ENCODE peak calls at places on chromosome 17, in seven cellular contexts. One of them, this sample, is unnamed.
A peak's percentile ranks its signal among the peaks of the same experiment; 100 is the strongest.

GRCh38 chr17:62572488-62573469 is 54.7 kb upstream of the MRC2 start:
- DNase-seq in body of pancreas: no peak
- DNase-seq in A549: no peak
- DNase-seq in tibial nerve: no peak
- DNase-seq in prostate gland: no peak
- DNase-seq in GM12892: no peak
- DNase-seq in GM12891: no peak
- DNase-seq in this sample: no peak

GRCh38 chr17:55676274-55676673 is 46.4 kb downstream of the TMEM100 start:
- DNase-seq in body of pancreas: no peak
- DNase-seq in A549: no peak
- DNase-seq in tibial nerve: no peak
- DNase-seq in prostate gland: no peak
- DNase-seq in GM12892: no peak
- DNase-seq in GM12891: no peak
- DNase-seq in this sample: no peak

GRCh38 chr17:72110231-72110952 is 10.4 kb upstream of the SOX9 start:
- DNase-seq in body of pancreas: no peak
- DNase-seq in A549: no peak
- DNase-seq in tibial nerve: no peak
- DNase-seq in prostate gland: no peak
- DNase-seq in GM12892: no peak
- DNase-seq in GM12891: no peak
- DNase-seq in this sample: no peak

GRCh38 chr17:57477483-57478357 is 221.4 kb downstream of the MSI2 start:
- DNase-seq in body of pancreas: no peak
- DNase-seq in A549: no peak
- DNase-seq in tibial nerve: no peak
- DNase-seq in prostate gland: no peak
- DNase-seq in GM12892: no peak
- DNase-seq in GM12891: no peak
- DNase-seq in this sample: no peak

GRCh38 chr17:33163827-33164555 is 129.1 kb downstream of the ASIC2 start:
- DNase-seq in body of pancreas: no peak
- DNase-seq in A549: no peak
- DNase-seq in tibial nerve: no peak
- DNase-seq in prostate gland: no peak
- DNase-seq in GM12892: no peak
- DNase-seq in GM12891: no peak
- DNase-seq in this sample: no peak

GRCh38 chr17:19242323-19242722 is 5.2 kb downstream of the EPN2 start:
- DNase-seq in body of pancreas: no peak
- DNase-seq in A549: no peak
- DNase-seq in tibial nerve: no peak
- DNase-seq in prostate gland: no peak
- DNase-seq in GM12892: no peak
- DNase-seq in GM12891: no peak
- DNase-seq in this sample: no peak

GRCh38 chr17:75615301-75615700 is 17.9 kb upstream of the SMIM5 start:
- DNase-seq in body of pancreas: no peak
- DNase-seq in A549: no peak
- DNase-seq in tibial nerve: no peak
- DNase-seq in prostate gland: no peak
- DNase-seq in GM12892: no peak
- DNase-seq in GM12891: no peak
- DNase-seq in this sample: no peak

GRCh38 chr17:78844301-78845005 is 3.8 kb upstream of the USP36 start:
- DNase-seq in body of pancreas: no peak
- DNase-seq in A549: no peak
- DNase-seq in tibial nerve: no peak
- DNase-seq in prostate gland: no peak
- DNase-seq in GM12892: no peak
- DNase-seq in GM12891: no peak
- DNase-seq in this sample: peak; percentile 51

GRCh38 chr17:37746617-37747016 is 1.8 kb upstream of the HNF1B start:
- DNase-seq in body of pancreas: no peak
- DNase-seq in A549: no peak
- DNase-seq in tibial nerve: no peak
- DNase-seq in prostate gland: no peak
- DNase-seq in GM12892: no peak
- DNase-seq in GM12891: no peak
- DNase-seq in this sample: no peak

GRCh38 chr17:37745801-37746426 is 1.1 kb upstream of the HNF1B start:
- DNase-seq in body of pancreas: peak; percentile 49
- DNase-seq in A549: no peak
- DNase-seq in tibial nerve: no peak
- DNase-seq in prostate gland: no peak
- DNase-seq in GM12892: no peak
- DNase-seq in GM12891: no peak
- DNase-seq in this sample: no peak

GRCh38 chr17:37744633-37744927 is 279 bp downstream of the HNF1B start:
- DNase-seq in body of pancreas: no peak
- DNase-seq in A549: peak; percentile 73
- DNase-seq in tibial nerve: no peak
- DNase-seq in prostate gland: no peak
- DNase-seq in GM12892: no peak
- DNase-seq in GM12891: no peak
- DNase-seq in this sample: no peak

GRCh38 chr17:37743875-37744632 is 805 bp downstream of the HNF1B start:
- DNase-seq in body of pancreas: peak; percentile 45
- DNase-seq in A549: peak; percentile 82
- DNase-seq in tibial nerve: no peak
- DNase-seq in prostate gland: peak; percentile 53
- DNase-seq in GM12892: no peak
- DNase-seq in GM12891: no peak
- DNase-seq in this sample: no peak

DNA sequence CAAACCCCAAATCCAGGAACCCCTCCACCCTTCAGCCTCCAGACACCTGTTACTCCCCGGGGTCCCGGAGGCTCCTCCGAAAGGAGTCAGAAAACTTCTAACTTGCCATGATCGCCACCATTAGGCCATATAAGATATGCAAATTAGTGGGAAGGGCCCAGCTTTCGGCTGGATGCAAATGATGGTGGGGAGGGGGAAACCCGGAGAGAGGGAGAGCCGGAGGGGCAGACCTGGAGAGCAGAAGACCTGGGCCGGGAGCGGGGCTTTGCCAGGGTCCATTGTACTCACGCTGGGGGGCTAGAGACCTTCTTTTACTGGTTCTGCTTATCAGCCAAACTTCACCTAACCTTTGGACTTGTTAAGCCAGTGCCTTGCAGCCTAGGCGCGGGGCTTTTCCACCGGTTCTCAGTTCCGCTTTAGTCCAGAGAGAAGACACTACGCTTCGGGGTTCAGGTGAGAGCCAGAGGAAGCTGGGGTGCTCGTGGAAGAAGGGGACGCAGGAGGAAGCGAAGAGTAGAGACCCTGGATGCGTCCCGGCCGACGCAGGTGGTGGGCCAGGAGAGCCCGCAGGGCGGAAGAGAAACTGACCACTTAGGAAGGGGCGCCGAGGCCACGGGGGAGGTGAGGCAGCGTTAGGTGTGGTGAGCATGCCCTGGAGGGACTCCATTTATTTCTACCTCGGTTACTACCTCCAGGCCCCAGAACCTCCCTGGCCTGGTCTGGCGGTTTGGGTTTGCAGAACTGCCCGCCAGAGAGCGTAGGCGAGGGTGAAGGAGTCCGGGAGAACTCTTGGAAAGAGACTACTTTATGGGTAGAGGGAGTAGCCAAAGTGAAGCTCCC is at the start of gene HNF1B:
- DNase-seq in body of pancreas: peak; percentile 81
- DNase-seq in A549: peak; percentile 68
- DNase-seq in tibial nerve: no peak
- DNase-seq in prostate gland: peak; percentile 74
- DNase-seq in GM12892: peak; percentile 64
- DNase-seq in GM12891: peak; percentile 57
- DNase-seq in this sample: no peak
- TF ChIP-seq POLR2A in body of pancreas: peak; percentile 45
- TF ChIP-seq POLR2A in A549: peak; percentile 60
- TF ChIP-seq POLR2A in tibial nerve: no peak
- TF ChIP-seq POLR2A in prostate gland: peak; percentile 83
- TF ChIP-seq POLR2A in GM12892: peak; percentile 33
- TF ChIP-seq POLR2A in GM12891: no peak
- TF ChIP-seq POLR2A in this sample: no peak

GRCh38 chr17:44266402-44267164 is 1.4 kb downstream of the SLC4A1 start:
- DNase-seq in body of pancreas: no peak
- DNase-seq in A549: peak; percentile 45
- DNase-seq in tibial nerve: no peak
- DNase-seq in prostate gland: no peak
- DNase-seq in GM12892: no peak
- DNase-seq in GM12891: peak; percentile 32
- DNase-seq in this sample: no peak
- TF ChIP-seq POLR2A in body of pancreas: no peak
- TF ChIP-seq POLR2A in A549: no peak
- TF ChIP-seq POLR2A in tibial nerve: no peak
- TF ChIP-seq POLR2A in prostate gland: no peak
- TF ChIP-seq POLR2A in GM12892: no peak
- TF ChIP-seq POLR2A in GM12891: no peak
- TF ChIP-seq POLR2A in this sample: no peak

DNA sequence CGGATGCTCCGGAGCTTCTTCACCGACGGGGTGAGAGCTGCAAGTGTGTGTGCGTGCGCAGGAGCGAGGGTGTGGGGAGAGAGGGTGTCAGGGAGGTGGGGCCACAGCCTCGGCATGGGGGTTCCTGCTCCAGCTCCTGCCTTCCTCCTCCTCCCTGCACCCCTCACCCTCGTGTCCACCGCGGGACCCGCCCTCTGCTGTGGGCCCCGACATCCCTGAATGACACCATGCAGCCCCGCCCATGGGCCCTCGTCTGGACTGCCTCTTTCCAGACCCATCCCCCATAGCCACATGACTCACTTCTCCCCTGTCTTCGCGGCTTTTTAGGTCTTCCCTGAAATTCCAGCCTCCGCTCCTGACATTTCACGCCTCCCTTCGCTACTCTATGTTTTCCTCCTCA is 41.6 kb downstream of the ARHGAP23 start:
- DNase-seq in body of pancreas: no peak
- DNase-seq in A549: no peak
- DNase-seq in tibial nerve: no peak
- DNase-seq in prostate gland: no peak
- DNase-seq in GM12892: no peak
- DNase-seq in GM12891: no peak
- DNase-seq in this sample: no peak
- TF ChIP-seq POLR2A in body of pancreas: no peak
- TF ChIP-seq POLR2A in A549: no peak
- TF ChIP-seq POLR2A in tibial nerve: no peak
- TF ChIP-seq POLR2A in prostate gland: no peak
- TF ChIP-seq POLR2A in GM12892: no peak
- TF ChIP-seq POLR2A in GM12891: no peak
- TF ChIP-seq POLR2A in this sample: no peak

DNA sequence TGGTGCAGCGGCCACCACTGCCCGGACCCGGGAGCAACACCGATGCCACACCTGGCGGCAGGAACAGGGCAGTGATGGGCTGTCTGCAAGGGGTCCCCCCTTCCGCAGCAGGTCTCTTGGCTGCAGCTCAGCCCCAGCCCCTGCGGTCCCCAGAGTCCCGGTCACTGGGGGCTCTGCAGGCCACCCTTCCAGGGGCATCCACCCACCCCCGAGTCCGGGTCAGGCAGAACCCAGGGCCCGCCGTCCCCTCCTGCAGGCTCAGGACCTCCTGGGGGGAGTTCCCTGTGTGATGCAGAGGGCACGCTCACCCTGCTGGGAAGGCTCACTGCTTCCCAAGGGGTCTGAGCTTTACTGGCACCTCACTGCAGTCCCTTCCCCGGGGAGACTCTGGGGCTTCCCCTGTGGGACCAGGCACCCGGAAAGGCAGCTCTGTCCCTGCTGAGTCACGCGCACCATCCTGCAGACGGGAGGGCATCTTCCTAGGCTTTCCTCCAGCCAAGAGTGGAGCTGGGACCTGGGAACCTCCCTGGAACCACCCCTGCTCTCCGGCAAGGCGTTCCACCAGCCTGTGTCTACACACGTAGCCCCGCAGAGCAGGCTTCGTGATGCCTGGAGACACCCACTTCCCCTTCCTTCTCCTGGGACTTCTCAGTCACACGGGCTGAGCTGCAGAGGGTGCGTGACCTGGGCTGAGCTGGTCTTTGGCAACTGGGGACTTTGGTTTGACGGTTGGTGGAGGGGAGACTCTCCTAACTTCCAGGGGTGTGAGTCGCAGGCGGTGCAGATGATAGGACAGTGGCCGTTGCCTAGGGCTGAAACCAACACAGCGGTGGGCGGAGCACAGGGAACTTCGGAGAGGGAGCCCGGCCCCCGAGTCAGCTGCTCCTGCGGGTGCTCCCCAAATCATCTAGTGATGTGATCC is 23.4 kb downstream of the SLC25A10 start:
- DNase-seq in body of pancreas: peak; percentile 25
- DNase-seq in A549: no peak
- DNase-seq in tibial nerve: no peak
- DNase-seq in prostate gland: peak; percentile 49
- DNase-seq in GM12892: no peak
- DNase-seq in GM12891: no peak
- DNase-seq in this sample: peak; percentile 86
- TF ChIP-seq POLR2A in body of pancreas: no peak
- TF ChIP-seq POLR2A in A549: no peak
- TF ChIP-seq POLR2A in tibial nerve: no peak
- TF ChIP-seq POLR2A in prostate gland: peak; percentile 17
- TF ChIP-seq POLR2A in GM12892: no peak
- TF ChIP-seq POLR2A in GM12891: no peak
- TF ChIP-seq POLR2A in this sample: no peak

DNA sequence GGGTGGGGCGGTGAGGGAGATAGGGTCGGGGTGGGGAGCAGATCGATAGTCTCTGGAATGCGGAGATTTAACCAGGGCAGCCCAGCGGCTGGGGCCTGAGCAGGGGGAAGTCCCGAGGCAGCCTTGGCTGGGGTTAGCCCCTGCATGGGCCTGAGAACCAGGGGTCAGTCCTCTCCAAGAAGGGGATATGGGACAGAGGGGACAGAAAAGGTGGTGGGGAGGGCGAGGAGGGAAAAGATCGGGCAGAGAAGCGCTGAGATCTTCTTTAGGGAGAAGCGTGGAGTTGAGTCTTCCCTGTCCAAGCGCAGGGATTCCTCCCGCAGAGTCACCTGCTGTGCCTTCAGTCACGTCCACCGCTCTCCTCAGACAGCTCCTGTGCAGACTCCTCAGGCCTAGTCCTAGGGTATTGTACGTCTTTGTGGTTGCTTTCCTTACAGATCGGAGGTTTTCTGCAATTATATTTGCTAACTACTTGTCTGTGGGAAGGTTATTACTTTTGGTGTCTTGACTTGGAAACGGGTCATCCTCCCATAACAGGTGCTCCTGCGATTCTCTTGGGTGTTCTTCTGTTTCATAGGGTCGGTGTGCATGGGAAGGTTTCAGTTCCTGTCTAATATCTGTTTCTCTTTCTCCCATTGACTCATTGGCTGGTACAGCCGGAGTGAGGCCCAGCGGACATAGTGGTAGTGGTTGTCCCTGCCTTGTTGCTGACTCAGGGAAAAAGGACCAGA is 952 bp downstream of the CD300A start:
- DNase-seq in body of pancreas: no peak
- DNase-seq in A549: no peak
- DNase-seq in tibial nerve: no peak
- DNase-seq in prostate gland: no peak
- DNase-seq in GM12892: no peak
- DNase-seq in GM12891: peak; percentile 63
- DNase-seq in this sample: no peak
- TF ChIP-seq POLR2A in body of pancreas: no peak
- TF ChIP-seq POLR2A in A549: no peak
- TF ChIP-seq POLR2A in tibial nerve: no peak
- TF ChIP-seq POLR2A in prostate gland: no peak
- TF ChIP-seq POLR2A in GM12892: peak; percentile 35
- TF ChIP-seq POLR2A in GM12891: peak; percentile 50
- TF ChIP-seq POLR2A in this sample: no peak